ENCODE peak calls at places on chromosomes 6 and 20, in ten cellular contexts. E is fibroblast of lung, D is mammary epithelial cell, Y is IMR-90, J is PC-9, O is SK-N-SH, S is mesenchymal stem cell, U is GM12878, X is neural progenitor cell, B is hepatocyte. N is an unnamed sample.

GRCh38 chr20:12798286-12798685 is 210.5 kb upstream of the SPTLC3 start:
- DNase-seq in E (no peak), D (no peak), Y (no peak), J (no peak), O (no peak), S (no peak), U (no peak), X (peak; percentile 8), B (no peak), N (no peak)

GRCh38 chr6:155850408-155850841 is 394.8 kb upstream of the NOX3 start:
- DNase-seq in E (peak; percentile 77), D (peak; percentile 39), Y (peak; percentile 58), J (no peak), O (no peak), S (peak; percentile 64), U (no peak), X (no peak), B (no peak), N (no peak)

GRCh38 chr20:45545754-45546453 is 1.3 kb downstream of the EPPIN start:
- DNase-seq in E (peak; percentile 26), D (peak; percentile 33), Y (peak; percentile 37), J (no peak), O (peak; percentile 10), S (peak; percentile 23), U (no peak), X (peak; percentile 70), B (peak; percentile 40), N (peak; percentile 5)

GRCh38 chr20:58843128-58843556 is 7.6 kb downstream of the GNAS-AS1 start:
- DNase-seq in E (no peak), D (no peak), Y (no peak), J (no peak), O (no peak), S (no peak), U (no peak), X (no peak), B (no peak), N (no peak)

GRCh38 chr6:158487495-158487894 is 72.4 kb upstream of the TMEM181 start:
- DNase-seq in E (peak; percentile 66), D (no peak), Y (peak; percentile 52), J (no peak), O (no peak), S (peak; percentile 41), U (no peak), X (no peak), B (no peak), N (no peak)

GRCh38 chr20:50283922-50284810 is 93.5 kb downstream of the CEBPB start:
- DNase-seq in E (peak; percentile 69), D (peak; percentile 52), Y (peak; percentile 66), J (peak; percentile 83), O (no peak), S (peak; percentile 48), U (no peak), X (no peak), B (peak; percentile 47), N (no peak)

GRCh38 chr6:144008501-144009245 is 614 bp upstream of the PLAGL1 start:
- DNase-seq in E (no peak), D (no peak), Y (no peak), J (no peak), O (no peak), S (no peak), U (no peak), X (peak; percentile 23), B (no peak), N (no peak)

GRCh38 chr6:77620290-77620882 is 32.5 kb upstream of the MEI4 start:
- DNase-seq in E (no peak), D (peak; percentile 10), Y (no peak), J (no peak), O (peak; percentile 9), S (peak; percentile 7), U (no peak), X (peak; percentile 48), B (peak; percentile 60), N (peak; percentile 1)

GRCh38 chr6:152099816-152100618 is 292.5 kb downstream of the ESR1 start:
- DNase-seq in E (peak; percentile 40), D (peak; percentile 51), Y (peak; percentile 28), J (no peak), O (no peak), S (peak; percentile 5), U (no peak), X (no peak), B (no peak), N (no peak)

GRCh38 chr6:121435444-121436069 is at the start of gene GJA1:
- DNase-seq in E (peak; percentile 86), D (peak; percentile 83), Y (peak; percentile 86), J (no peak), O (peak; percentile 22), S (peak; percentile 93), U (no peak), X (peak; percentile 78), B (peak; percentile 84), N (no peak)

GRCh38 chr6:52261229-52261628 is 16.9 kb upstream of the IL17F start:
- DNase-seq in E (peak; percentile 54), D (peak; percentile 11), Y (peak; percentile 87), J (no peak), O (no peak), S (peak; percentile 28), U (no peak), X (no peak), B (peak; percentile 13), N (no peak)

GRCh38 chr6:52262620-52263344 is 18.5 kb upstream of the IL17F start:
- DNase-seq in E (no peak), D (no peak), Y (no peak), J (no peak), O (no peak), S (no peak), U (no peak), X (no peak), B (no peak), N (no peak)

GRCh38 chr6:52260634-52261033 is 16.3 kb upstream of the IL17F start:
- DNase-seq in E (no peak), D (no peak), Y (no peak), J (no peak), O (no peak), S (no peak), U (no peak), X (no peak), B (no peak), N (no peak)

GRCh38 chr6:52263709-52264320 is 19.5 kb upstream of the IL17F start:
- DNase-seq in E (peak; percentile 33), D (peak; percentile 33), Y (peak; percentile 74), J (peak; percentile 56), O (peak; percentile 66), S (peak; percentile 60), U (no peak), X (peak; percentile 63), B (peak; percentile 75), N (peak; percentile 74)
- H3K4me2 ChIP-seq in E (no peak overlapping the region), D (no peak overlapping the region), Y (no peak overlapping the region), J (no peak overlapping the region), O (no peak overlapping the region), S (no peak overlapping the region), U (no peak overlapping the region), X (no peak overlapping the region), B (no peak overlapping the region), N (no peak overlapping the region)

GRCh38 chr6:47729457-47729856 is 31.1 kb downstream of the ADGRF4 start:
- DNase-seq in E (no peak), D (no peak), Y (no peak), J (no peak), O (no peak), S (no peak), U (no peak), X (no peak), B (no peak), N (no peak)

GRCh38 chr6:47737406-47737805 is 39.0 kb downstream of the ADGRF4 start:
- DNase-seq in E (peak; percentile 68), D (no peak), Y (no peak), J (no peak), O (no peak), S (no peak), U (no peak), X (no peak), B (no peak), N (no peak)

GRCh38 chr6:47734826-47735481 is 36.6 kb downstream of the ADGRF4 start:
- DNase-seq in E (no peak), D (no peak), Y (no peak), J (no peak), O (no peak), S (no peak), U (no peak), X (peak; percentile 14), B (no peak), N (no peak)

GRCh38 chr6:47736083-47736700 is 37.8 kb downstream of the ADGRF4 start:
- DNase-seq in E (peak; percentile 43), D (no peak), Y (no peak), J (no peak), O (no peak), S (no peak), U (no peak), X (no peak), B (no peak), N (no peak)

GRCh38 chr6:47733879-47734558 is 35.6 kb downstream of the ADGRF4 start:
- DNase-seq in E (no peak), D (peak; percentile 47), Y (peak; percentile 4), J (no peak), O (peak; percentile 1), S (peak; percentile 18), U (peak; percentile 7), X (peak; percentile 28), B (peak; percentile 39), N (peak; percentile 56)
- H2AFZ ChIP-seq in E (no peak overlapping the region), D (no peak overlapping the region), Y (no peak overlapping the region), J (no peak overlapping the region), O (no peak overlapping the region), S (no peak overlapping the region), U (no peak overlapping the region), X (no peak overlapping the region), B (no peak overlapping the region), N (no peak overlapping the region)

GRCh38 chr6:34809914-34810882 is 18.3 kb downstream of the BLTP3A start:
- DNase-seq in E (peak; percentile 41), D (no peak), Y (peak; percentile 34), J (peak; percentile 29), O (no peak), S (peak; percentile 43), U (no peak), X (no peak), B (no peak), N (no peak)
- H3K4me2 ChIP-seq in E (no peak overlapping the region), D (no peak overlapping the region), Y (no peak overlapping the region), J (peak overlapping the region; percentile 60), O (no peak overlapping the region), S (no peak overlapping the region), U (peak overlapping the region; percentile 71), X (no peak overlapping the region), B (no peak overlapping the region), N (no peak overlapping the region)

GRCh38 chr6:43520097-43520496 is 3.2 kb downstream of the POLR1C start:
- DNase-seq in E (no peak), D (no peak), Y (no peak), J (no peak), O (no peak), S (no peak), U (no peak), X (no peak), B (no peak), N (no peak)

GRCh38 chr6:43515808-43516207 is 918 bp downstream of the YIPF3 start:
- DNase-seq in E (no peak), D (no peak), Y (no peak), J (no peak), O (no peak), S (no peak), U (no peak), X (no peak), B (no peak), N (no peak)

GRCh38 chr6:43516367-43516696 is 394 bp downstream of the YIPF3 start:
- DNase-seq in E (no peak), D (no peak), Y (no peak), J (no peak), O (no peak), S (no peak), U (no peak), X (no peak), B (no peak), N (no peak)

GRCh38 chr6:43516697-43517502 is at the start of the genes POLR1C and YIPF3:
- DNase-seq in E (peak; percentile 94), D (peak; percentile 97), Y (peak; percentile 97), J (peak; percentile 95), O (peak; percentile 98), S (peak; percentile 99), U (peak; percentile 95), X (peak; percentile 99), B (peak; percentile 100), N (peak; percentile 99)

GRCh38 chr6:43517503-43518357 is 841 bp downstream of the POLR1C start:
- DNase-seq in E (peak; percentile 11), D (no peak), Y (peak; percentile 16), J (no peak), O (no peak), S (no peak), U (no peak), X (no peak), B (no peak), N (peak; percentile 48)
- H2AFZ ChIP-seq in E (peak overlapping the region; percentile 98), D (peak overlapping the region; percentile 90), Y (peak overlapping the region; percentile 98), J (peak overlapping the region; percentile 86), O (peak overlapping the region; percentile 73), S (peak overlapping the region; percentile 15), U (peak overlapping the region; percentile 63), X (peak overlapping the region; percentile 85), B (peak overlapping the region; percentile 50), N (peak overlapping the region; percentile 78)

N was measured in OCI-LY7.